ENCODE peak calls at places on chromosomes 4 and X, in eight cellular contexts. U is heart left ventricle, L is vagina, C is NB4, E is upper lobe of left lung, J is tibial nerve, N is ovary, A is A549. S is an unnamed sample.

GRCh38 chrX:72714471-72714916 is 388 bp upstream of the PHKA1 start:
- DNase-seq in U (peak; percentile 67), L (no peak), C (peak; percentile 58), E (peak; percentile 61), J (peak; percentile 33), N (peak; percentile 75), A (peak; percentile 75), S (no peak)

GRCh38 chr4:11050766-11051165 is 366.2 kb upstream of the CLNK start:
- DNase-seq in U (no peak), L (no peak), C (no peak), E (no peak), J (no peak), N (no peak), A (no peak), S (no peak)

GRCh38 chr4:5511791-5512190 is 196.6 kb downstream of the EVC2 start:
- DNase-seq in U (no peak), L (no peak), C (no peak), E (no peak), J (no peak), N (no peak), A (no peak), S (no peak)

GRCh38 chr4:186021461-186022167 is 47.3 kb upstream of the TLR3 start:
- DNase-seq in U (no peak), L (peak; percentile 74), C (peak; percentile 13), E (no peak), J (no peak), N (peak; percentile 23), A (peak; percentile 21), S (no peak)

GRCh38 chr4:54958236-54958635 is 167.2 kb downstream of the KDR start:
- DNase-seq in U (no peak), L (no peak), C (no peak), E (no peak), J (no peak), N (no peak), A (no peak), S (no peak)

GRCh38 chr4:2266181-2266580 is 4.3 kb upstream of the MXD4 start:
- DNase-seq in U (peak; percentile 79), L (no peak), C (no peak), E (peak; percentile 90), J (peak; percentile 38), N (peak; percentile 69), A (no peak), S (no peak)

GRCh38 chr4:152118819-152119553 is 358.2 kb upstream of the GATB start:
- DNase-seq in U (no peak), L (peak; percentile 80), C (no peak), E (peak; percentile 11), J (no peak), N (no peak), A (no peak), S (no peak)

GRCh38 chr4:185479507-185479971 is 8.0 kb upstream of the CCDC110 start:
- DNase-seq in U (no peak), L (no peak), C (no peak), E (no peak), J (no peak), N (no peak), A (no peak), S (no peak)

GRCh38 chr4:161762796-161763195 is 401.0 kb downstream of the FSTL5 start:
- DNase-seq in U (no peak), L (no peak), C (no peak), E (no peak), J (no peak), N (no peak), A (peak; percentile 6), S (no peak)

GRCh38 chrX:56797966-56798711 is 69.1 kb downstream of the NBDY start:
- DNase-seq in U (no peak), L (peak; percentile 80), C (no peak), E (no peak), J (no peak), N (no peak), A (no peak), S (peak; percentile 2)

GRCh38 chr4:64781737-64782326 is 372.6 kb upstream of the TECRL start:
- DNase-seq in U (no peak), L (no peak), C (peak; percentile 32), E (no peak), J (no peak), N (no peak), A (peak; percentile 28), S (no peak)

GRCh38 chr4:146522862-146523205 is 1.1 kb upstream of the SLC10A7 start:
- DNase-seq in U (no peak), L (no peak), C (peak; percentile 48), E (no peak), J (no peak), N (no peak), A (peak; percentile 2), S (no peak)

GRCh38 chrX:150587585-150588503 is 19.4 kb downstream of the MTM1 start:
- DNase-seq in U (no peak), L (no peak), C (peak; percentile 36), E (no peak), J (peak; percentile 13), N (no peak), A (peak; percentile 22), S (peak; percentile 58)

GRCh38 chrX:63750846-63751245 is 34.2 kb downstream of the ARHGEF9 start:
- DNase-seq in U (no peak), L (no peak), C (no peak), E (no peak), J (no peak), N (no peak), A (no peak), S (no peak)

GRCh38 chr4:123443401-123444297 is 47.1 kb downstream of the SPRY1 start:
- DNase-seq in U (no peak), L (no peak), C (peak; percentile 78), E (no peak), J (no peak), N (no peak), A (no peak), S (peak; percentile 73)
- H3K4me3 ChIP-seq in U (peak overlapping the region; percentile 19), L (no peak overlapping the region), C (peak overlapping the region; percentile 59), E (no peak overlapping the region), J (no peak overlapping the region), N (no peak overlapping the region), A (no peak overlapping the region), S (no peak overlapping the region)

GRCh38 chrX:107119281-107119680 is 659 bp upstream of the RBM41 start:
- DNase-seq in U (no peak), L (no peak), C (no peak), E (no peak), J (no peak), N (no peak), A (no peak), S (no peak)

GRCh38 chrX:107117993-107118321 is 665 bp downstream of the RBM41 start:
- DNase-seq in U (no peak), L (no peak), C (peak; percentile 54), E (no peak), J (no peak), N (no peak), A (no peak), S (no peak)

GRCh38 chrX:107123750-107124149 is 5.1 kb upstream of the RBM41 start:
- DNase-seq in U (no peak), L (no peak), C (no peak), E (no peak), J (no peak), N (no peak), A (no peak), S (no peak)

DNA sequence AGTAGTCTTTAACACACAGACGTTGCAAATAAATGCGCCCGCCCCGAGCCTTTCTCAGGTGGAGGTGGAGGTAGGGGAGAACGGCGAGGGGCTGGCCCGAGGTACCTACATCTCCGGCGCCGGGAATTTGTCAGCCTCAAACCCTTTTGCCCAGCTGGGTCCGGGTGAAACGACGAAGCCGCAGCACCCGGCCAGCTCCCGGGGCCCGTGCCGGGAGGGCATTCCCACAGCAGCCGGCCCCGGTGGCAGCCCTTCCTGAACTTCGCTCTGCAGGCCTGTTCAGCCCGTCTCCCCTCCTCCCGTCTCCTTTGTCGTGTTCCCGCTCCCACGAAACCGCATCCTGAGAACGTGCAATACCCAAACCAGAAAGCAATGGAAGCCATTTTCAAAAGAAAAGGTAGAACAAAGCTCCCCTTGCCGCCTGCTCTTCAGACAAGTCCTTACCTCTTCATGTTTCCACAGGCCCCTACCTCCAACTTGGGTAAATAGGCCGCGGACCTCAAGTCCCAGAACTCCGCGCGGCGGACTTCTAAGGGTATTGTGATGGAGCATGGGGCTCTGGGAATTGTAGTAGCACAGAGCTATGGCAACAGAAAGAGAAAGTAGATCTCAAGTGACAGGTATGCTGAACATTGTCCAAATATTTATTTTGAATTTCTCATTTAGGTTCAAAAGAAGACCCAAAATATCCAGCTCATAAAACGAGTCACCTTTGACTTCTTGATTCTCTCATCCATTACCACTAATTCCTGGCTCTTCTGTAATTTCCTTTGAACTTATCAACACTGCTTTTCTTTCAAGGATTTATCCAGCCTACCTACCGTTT is at the start of gene RBM41:
- DNase-seq in U (peak; percentile 77), L (no peak), C (peak; percentile 85), E (peak; percentile 79), J (peak; percentile 61), N (peak; percentile 59), A (peak; percentile 85), S (peak; percentile 92)
- TF ChIP-seq POLR2A in U (no peak), L (no peak), C (no peak), E (peak; percentile 28), J (no peak), N (no peak), A (peak; percentile 9), S (no peak)

GRCh38 chr4:89558147-89558546 is 250.5 kb upstream of the GPRIN3 start:
- DNase-seq in U (no peak), L (no peak), C (peak; percentile 12), E (no peak), J (no peak), N (no peak), A (peak; percentile 12), S (no peak)
- TF ChIP-seq CTCF in U (no peak), L (no peak), C (peak; percentile 24), E (no peak), J (no peak), N (no peak), A (no peak), S (peak; percentile 43)

DNA sequence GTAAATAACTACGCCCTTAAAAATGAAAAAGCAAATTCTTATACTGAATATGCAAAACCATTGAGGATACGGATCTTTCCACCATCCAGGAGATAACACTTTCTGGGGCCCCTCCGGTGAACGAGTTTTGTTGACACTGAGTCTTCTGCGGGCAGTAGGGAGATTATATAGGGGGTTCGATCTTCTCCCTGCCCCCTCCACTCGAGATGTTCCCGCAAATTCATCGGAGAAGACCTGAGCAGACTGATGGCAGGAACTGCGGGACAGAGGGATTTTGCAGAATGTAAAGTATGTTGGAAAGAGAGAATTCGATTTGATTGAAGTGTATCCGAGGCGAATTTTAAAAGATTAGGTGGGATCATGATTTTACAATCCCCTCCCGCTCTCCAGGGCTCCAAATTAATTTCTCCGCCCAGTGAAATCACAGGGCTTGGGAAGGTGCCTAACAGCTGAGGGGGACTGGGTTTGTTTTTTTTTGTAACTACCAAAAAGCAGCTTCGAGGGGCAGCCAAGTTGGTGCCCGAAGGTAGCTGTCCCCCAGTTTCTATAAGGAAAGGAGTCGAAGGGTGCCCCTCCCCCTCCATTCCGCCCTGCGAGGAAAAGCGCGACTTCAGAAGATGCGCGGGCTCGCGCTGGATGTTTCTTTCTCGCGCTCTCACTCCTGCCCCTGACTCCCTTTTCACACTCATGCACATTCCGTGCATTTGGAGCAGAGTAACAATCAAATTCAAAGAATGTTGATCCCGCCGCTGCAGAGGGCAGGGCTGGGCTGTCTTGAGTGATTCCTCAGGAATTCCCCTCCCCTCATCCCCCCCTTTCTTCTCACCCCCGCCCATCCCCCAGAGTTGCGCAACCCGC is 1.2 kb downstream of the TMEM255A start:
- DNase-seq in U (no peak), L (no peak), C (peak; percentile 13), E (no peak), J (no peak), N (peak; percentile 28), A (peak; percentile 17), S (peak; percentile 51)
- H3K4me3 ChIP-seq in U (peak overlapping the region; percentile 49), L (peak overlapping the region; percentile 44), C (no peak overlapping the region), E (no peak overlapping the region), J (peak overlapping the region; percentile 27), N (peak overlapping the region; percentile 44), A (peak overlapping the region; percentile 32), S (peak overlapping the region; percentile 35)